ENCODE peak calls at places on chromosomes 11 and 22, in ten cellular contexts. One of them, this sample, is unnamed.

GRCh38 chr11:134630896-134631295 is 218.9 kb upstream of the B3GAT1 start:
- DNase-seq in colonic mucosa: no peak
- DNase-seq in iris pigment epithelial cell: no peak
- DNase-seq in HT-29: no peak
- DNase-seq in NCI-H1417: peak
- DNase-seq in fibroblast of lung: no peak
- DNase-seq in ELR: no peak
- DNase-seq in HTR-8/SVneo: no peak
- DNase-seq in iPS-NIHi11: no peak
- DNase-seq in HT1080: no peak
- DNase-seq in this sample: no peak

GRCh38 chr11:120378474-120378873 is 42.3 kb downstream of the ARHGEF12 start:
- DNase-seq in colonic mucosa: no peak
- DNase-seq in iris pigment epithelial cell: no peak
- DNase-seq in HT-29: no peak
- DNase-seq in NCI-H1417: no peak
- DNase-seq in fibroblast of lung: no peak
- DNase-seq in ELR: no peak
- DNase-seq in HTR-8/SVneo: no peak
- DNase-seq in iPS-NIHi11: no peak
- DNase-seq in HT1080: no peak
- DNase-seq in this sample: no peak

GRCh38 chr22:17920145-17920605 is 104.2 kb downstream of the MICAL3 start:
- DNase-seq in colonic mucosa: peak
- DNase-seq in iris pigment epithelial cell: peak
- DNase-seq in HT-29: peak
- DNase-seq in NCI-H1417: peak
- DNase-seq in fibroblast of lung: peak
- DNase-seq in ELR: no peak
- DNase-seq in HTR-8/SVneo: no peak
- DNase-seq in iPS-NIHi11: peak
- DNase-seq in HT1080: no peak
- DNase-seq in this sample: no peak

GRCh38 chr11:77115956-77116355 is 12.1 kb upstream of the MYO7A start:
- DNase-seq in colonic mucosa: no peak
- DNase-seq in iris pigment epithelial cell: no peak
- DNase-seq in HT-29: no peak
- DNase-seq in NCI-H1417: no peak
- DNase-seq in fibroblast of lung: no peak
- DNase-seq in ELR: no peak
- DNase-seq in HTR-8/SVneo: no peak
- DNase-seq in iPS-NIHi11: no peak
- DNase-seq in HT1080: no peak
- DNase-seq in this sample: no peak

GRCh38 chr11:73995247-73995646 is 12.6 kb upstream of the UCP2 start:
- DNase-seq in colonic mucosa: no peak
- DNase-seq in iris pigment epithelial cell: no peak
- DNase-seq in HT-29: no peak
- DNase-seq in NCI-H1417: no peak
- DNase-seq in fibroblast of lung: no peak
- DNase-seq in ELR: peak
- DNase-seq in HTR-8/SVneo: no peak
- DNase-seq in iPS-NIHi11: no peak
- DNase-seq in HT1080: peak
- DNase-seq in this sample: no peak

GRCh38 chr11:130403301-130403804 is 25.1 kb downstream of the ADAMTS8 start:
- DNase-seq in colonic mucosa: no peak
- DNase-seq in iris pigment epithelial cell: peak
- DNase-seq in HT-29: no peak
- DNase-seq in NCI-H1417: no peak
- DNase-seq in fibroblast of lung: peak
- DNase-seq in ELR: peak
- DNase-seq in HTR-8/SVneo: peak
- DNase-seq in iPS-NIHi11: peak
- DNase-seq in HT1080: peak
- DNase-seq in this sample: no peak

GRCh38 chr11:121524233-121524631 is 71.5 kb upstream of the SORL1-AS1 start:
- DNase-seq in colonic mucosa: no peak
- DNase-seq in iris pigment epithelial cell: no peak
- DNase-seq in HT-29: no peak
- DNase-seq in NCI-H1417: no peak
- DNase-seq in fibroblast of lung: no peak
- DNase-seq in ELR: no peak
- DNase-seq in HTR-8/SVneo: no peak
- DNase-seq in iPS-NIHi11: no peak
- DNase-seq in HT1080: no peak
- DNase-seq in this sample: no peak

GRCh38 chr11:78914503-78914902 is 339.8 kb upstream of the NARS2 start:
- DNase-seq in colonic mucosa: no peak
- DNase-seq in iris pigment epithelial cell: no peak
- DNase-seq in HT-29: no peak
- DNase-seq in NCI-H1417: peak
- DNase-seq in fibroblast of lung: no peak
- DNase-seq in ELR: no peak
- DNase-seq in HTR-8/SVneo: no peak
- DNase-seq in iPS-NIHi11: no peak
- DNase-seq in HT1080: no peak
- DNase-seq in this sample: no peak

GRCh38 chr22:43829904-43830851 is 18.1 kb upstream of the EFCAB6 start:
- DNase-seq in colonic mucosa: no peak
- DNase-seq in iris pigment epithelial cell: no peak
- DNase-seq in HT-29: no peak
- DNase-seq in NCI-H1417: no peak
- DNase-seq in fibroblast of lung: peak
- DNase-seq in ELR: no peak
- DNase-seq in HTR-8/SVneo: no peak
- DNase-seq in iPS-NIHi11: no peak
- DNase-seq in HT1080: no peak
- DNase-seq in this sample: no peak

GRCh38 chr11:45332486-45332934 is 46.4 kb upstream of the SYT13 start:
- DNase-seq in colonic mucosa: peak
- DNase-seq in iris pigment epithelial cell: peak
- DNase-seq in HT-29: peak
- DNase-seq in NCI-H1417: peak
- DNase-seq in fibroblast of lung: peak
- DNase-seq in ELR: peak
- DNase-seq in HTR-8/SVneo: peak
- DNase-seq in iPS-NIHi11: peak
- DNase-seq in HT1080: peak
- DNase-seq in this sample: no peak

GRCh38 chr22:24686280-24686679 is 83.3 kb downstream of the GGT1 start:
- DNase-seq in colonic mucosa: no peak
- DNase-seq in iris pigment epithelial cell: no peak
- DNase-seq in HT-29: no peak
- DNase-seq in NCI-H1417: no peak
- DNase-seq in fibroblast of lung: no peak
- DNase-seq in ELR: no peak
- DNase-seq in HTR-8/SVneo: no peak
- DNase-seq in iPS-NIHi11: no peak
- DNase-seq in HT1080: no peak
- DNase-seq in this sample: no peak

GRCh38 chr11:118921929-118922744 is 3.6 kb downstream of the BCL9L start:
- DNase-seq in colonic mucosa: peak
- DNase-seq in iris pigment epithelial cell: peak
- DNase-seq in HT-29: peak
- DNase-seq in NCI-H1417: no peak
- DNase-seq in fibroblast of lung: peak
- DNase-seq in ELR: peak
- DNase-seq in HTR-8/SVneo: peak
- DNase-seq in iPS-NIHi11: peak
- DNase-seq in HT1080: peak
- DNase-seq in this sample: no peak

GRCh38 chr11:126345759-126346585 is 9.5 kb upstream of the ST3GAL4 start:
- DNase-seq in colonic mucosa: peak
- DNase-seq in iris pigment epithelial cell: peak
- DNase-seq in HT-29: peak
- DNase-seq in NCI-H1417: no peak
- DNase-seq in fibroblast of lung: peak
- DNase-seq in ELR: peak
- DNase-seq in HTR-8/SVneo: no peak
- DNase-seq in iPS-NIHi11: no peak
- DNase-seq in HT1080: peak
- DNase-seq in this sample: no peak

GRCh38 chr11:3126901-3127691 is 38.0 kb downstream of the OSBPL5 start:
- DNase-seq in colonic mucosa: no peak
- DNase-seq in iris pigment epithelial cell: no peak
- DNase-seq in HT-29: no peak
- DNase-seq in NCI-H1417: no peak
- DNase-seq in fibroblast of lung: no peak
- DNase-seq in ELR: no peak
- DNase-seq in HTR-8/SVneo: no peak
- DNase-seq in iPS-NIHi11: no peak
- DNase-seq in HT1080: no peak
- DNase-seq in this sample: no peak

GRCh38 chr11:97990162-97990920 is 1030.4 kb upstream of the CNTN5 start:
- DNase-seq in colonic mucosa: no peak
- DNase-seq in iris pigment epithelial cell: peak
- DNase-seq in HT-29: no peak
- DNase-seq in NCI-H1417: no peak
- DNase-seq in fibroblast of lung: peak
- DNase-seq in ELR: no peak
- DNase-seq in HTR-8/SVneo: no peak
- DNase-seq in iPS-NIHi11: no peak
- DNase-seq in HT1080: no peak
- DNase-seq in this sample: no peak

GRCh38 chr22:32605576-32605975 is 131.0 kb downstream of the FBXO7 start:
- DNase-seq in colonic mucosa: no peak
- DNase-seq in iris pigment epithelial cell: no peak
- DNase-seq in HT-29: no peak
- DNase-seq in NCI-H1417: no peak
- DNase-seq in fibroblast of lung: no peak
- DNase-seq in ELR: no peak
- DNase-seq in HTR-8/SVneo: no peak
- DNase-seq in iPS-NIHi11: no peak
- DNase-seq in HT1080: no peak
- DNase-seq in this sample: no peak

GRCh38 chr22:36743591-36744412 is 32.1 kb downstream of the IFT27 start:
- DNase-seq in colonic mucosa: no peak
- DNase-seq in iris pigment epithelial cell: no peak
- DNase-seq in HT-29: no peak
- DNase-seq in NCI-H1417: no peak
- DNase-seq in fibroblast of lung: no peak
- DNase-seq in ELR: no peak
- DNase-seq in HTR-8/SVneo: no peak
- DNase-seq in iPS-NIHi11: no peak
- DNase-seq in HT1080: no peak
- DNase-seq in this sample: no peak

GRCh38 chr22:48084041-48084748 is 1321.7 kb downstream of the TBC1D22A start:
- DNase-seq in colonic mucosa: no peak
- DNase-seq in iris pigment epithelial cell: no peak
- DNase-seq in HT-29: no peak
- DNase-seq in NCI-H1417: no peak
- DNase-seq in fibroblast of lung: no peak
- DNase-seq in ELR: no peak
- DNase-seq in HTR-8/SVneo: no peak
- DNase-seq in iPS-NIHi11: no peak
- DNase-seq in HT1080: no peak
- DNase-seq in this sample: no peak

GRCh38 chr11:19903620-19904069 is 191.0 kb downstream of the NAV2 start:
- DNase-seq in colonic mucosa: peak
- DNase-seq in iris pigment epithelial cell: peak
- DNase-seq in HT-29: peak
- DNase-seq in NCI-H1417: peak
- DNase-seq in fibroblast of lung: peak
- DNase-seq in ELR: peak
- DNase-seq in HTR-8/SVneo: peak
- DNase-seq in iPS-NIHi11: peak
- DNase-seq in HT1080: peak
- DNase-seq in this sample: peak

GRCh38 chr11:119920666-119921065 is 191.7 kb upstream of the NECTIN1 start:
- DNase-seq in colonic mucosa: no peak
- DNase-seq in iris pigment epithelial cell: no peak
- DNase-seq in HT-29: no peak
- DNase-seq in NCI-H1417: no peak
- DNase-seq in fibroblast of lung: no peak
- DNase-seq in ELR: no peak
- DNase-seq in HTR-8/SVneo: no peak
- DNase-seq in iPS-NIHi11: no peak
- DNase-seq in HT1080: no peak
- DNase-seq in this sample: no peak

GRCh38 chr11:36408476-36409136 is 101.5 kb downstream of the TRAF6 start:
- DNase-seq in colonic mucosa: no peak
- DNase-seq in iris pigment epithelial cell: no peak
- DNase-seq in HT-29: no peak
- DNase-seq in NCI-H1417: no peak
- DNase-seq in fibroblast of lung: no peak
- DNase-seq in ELR: no peak
- DNase-seq in HTR-8/SVneo: no peak
- DNase-seq in iPS-NIHi11: no peak
- DNase-seq in HT1080: no peak
- DNase-seq in this sample: no peak

GRCh38 chr11:63944987-63945386 is 6.2 kb downstream of the NAA40 start:
- DNase-seq in colonic mucosa: peak
- DNase-seq in iris pigment epithelial cell: no peak
- DNase-seq in HT-29: no peak
- DNase-seq in NCI-H1417: no peak
- DNase-seq in fibroblast of lung: no peak
- DNase-seq in ELR: peak
- DNase-seq in HTR-8/SVneo: no peak
- DNase-seq in iPS-NIHi11: no peak
- DNase-seq in HT1080: no peak
- DNase-seq in this sample: no peak

This sample was measured in activated gamma-delta T cell treated with anti-CD3 and anti-CD28 coated beads, Interleukin-2, amount 50 U/mL, for 16 hours.